ENCODE peak calls at places on chromosomes 1 and 21, in seven cellular contexts. C, Z, K, Y, A, U and T are unnamed samples.
A peak's percentile ranks its signal among the peaks of the same experiment; 100 is the strongest.

GRCh38 chr1:214452152-214452806 is 99.1 kb downstream of the PTPN14 start:
- DNase-seq in C (no peak), Z (no peak), K (no peak), Y (no peak), A (no peak), U (no peak), T (no peak)

GRCh38 chr1:204894606-204895005 is 23.9 kb downstream of the NFASC start:
- DNase-seq in C (no peak), Z (no peak), K (no peak), Y (no peak), A (no peak), U (no peak), T (no peak)

GRCh38 chr1:159929155-159930051 is 4.1 kb upstream of the TAGLN2 start:
- DNase-seq in C (peak; percentile 67), Z (no peak), K (peak; percentile 46), Y (no peak), A (no peak), U (no peak), T (no peak)

GRCh38 chr1:174005032-174005431 is 17.1 kb downstream of the RC3H1 start:
- DNase-seq in C (no peak), Z (no peak), K (no peak), Y (no peak), A (peak; percentile 80), U (peak; percentile 42), T (no peak)

GRCh38 chr1:220511183-220511582 is 16.8 kb upstream of the MARK1 start:
- DNase-seq in C (no peak), Z (no peak), K (no peak), Y (peak; percentile 87), A (no peak), U (no peak), T (no peak)

GRCh38 chr1:56171670-56172069 is 407.7 kb downstream of the PLPP3 start:
- DNase-seq in C (no peak), Z (no peak), K (no peak), Y (no peak), A (no peak), U (no peak), T (no peak)

GRCh38 chr1:192575499-192576189 is at the start of gene RGS1:
- DNase-seq in C (peak; percentile 51), Z (peak; percentile 70), K (no peak), Y (no peak), A (no peak), U (peak; percentile 80), T (peak; percentile 62)

GRCh38 chr1:209652873-209653401 is 712 bp upstream of the LAMB3 start:
- DNase-seq in C (peak; percentile 96), Z (peak; percentile 27), K (no peak), Y (peak; percentile 100), A (peak; percentile 75), U (no peak), T (no peak)

GRCh38 chr1:217343907-217344306 is 287.0 kb downstream of the GPATCH2 start:
- DNase-seq in C (peak; percentile 64), Z (no peak), K (no peak), Y (no peak), A (no peak), U (no peak), T (no peak)

GRCh38 chr1:29425656-29426055 is 189.3 kb downstream of the PTPRU start:
- DNase-seq in C (no peak), Z (no peak), K (no peak), Y (no peak), A (no peak), U (no peak), T (no peak)

GRCh38 chr21:42013338-42013737 is 3.2 kb upstream of the ZBTB21 start:
- DNase-seq in C (no peak), Z (no peak), K (no peak), Y (no peak), A (no peak), U (no peak), T (no peak)

GRCh38 chr1:23529146-23530088 is 1.6 kb downstream of the E2F2 start:
- DNase-seq in C (no peak), Z (no peak), K (no peak), Y (peak; percentile 27), A (no peak), U (no peak), T (no peak)

GRCh38 chr1:167136191-167136614 is 42.3 kb downstream of the STYXL2 start:
- DNase-seq in C (peak; percentile 78), Z (no peak), K (no peak), Y (peak; percentile 65), A (peak; percentile 19), U (no peak), T (no peak)

GRCh38 chr1:221327954-221328353 is 413.9 kb downstream of the DUSP10 start:
- DNase-seq in C (no peak), Z (no peak), K (no peak), Y (no peak), A (peak; percentile 3), U (no peak), T (no peak)

GRCh38 chr21:18275740-18276139 is 31.1 kb downstream of the CHODL start:
- DNase-seq in C (no peak), Z (no peak), K (no peak), Y (no peak), A (no peak), U (no peak), T (no peak)

GRCh38 chr1:185636848-185637247 is 97.3 kb upstream of the HMCN1 start:
- DNase-seq in C (no peak), Z (peak; percentile 72), K (no peak), Y (no peak), A (no peak), U (no peak), T (no peak)

GRCh38 chr1:160800645-160801408 is 4.9 kb downstream of the LY9 start:
- DNase-seq in C (no peak), Z (no peak), K (no peak), Y (no peak), A (no peak), U (no peak), T (no peak)

GRCh38 chr1:177646757-177647730 is 322.8 kb downstream of the SEC16B start:
- DNase-seq in C (no peak), Z (no peak), K (no peak), Y (no peak), A (no peak), U (no peak), T (no peak)

GRCh38 chr1:28926629-28927441 is 12.5 kb downstream of the EPB41 start:
- DNase-seq in C (no peak), Z (peak; percentile 86), K (no peak), Y (no peak), A (peak; percentile 23), U (peak; percentile 72), T (no peak)

GRCh38 chr1:94621392-94621791 is 79.8 kb upstream of the F3 start:
- DNase-seq in C (peak; percentile 81), Z (no peak), K (no peak), Y (peak; percentile 95), A (no peak), U (no peak), T (no peak)

GRCh38 chr1:70542856-70543255 is 131.8 kb downstream of the CTH start:
- DNase-seq in C (no peak), Z (no peak), K (no peak), Y (no peak), A (no peak), U (no peak), T (no peak)

GRCh38 chr1:9439074-9439761 is 100.0 kb upstream of the SLC25A33 start:
- DNase-seq in C (no peak), Z (peak; percentile 91), K (no peak), Y (no peak), A (peak; percentile 45), U (no peak), T (no peak)

GRCh38 chr1:101653482-101653946 is 343.2 kb downstream of the OLFM3 start:
- DNase-seq in C (no peak), Z (no peak), K (no peak), Y (peak; percentile 62), A (peak; percentile 18), U (no peak), T (no peak)
- TF ChIP-seq CTCF in C (no peak), Z (no peak), K (no peak), Y (peak; percentile 47), A (peak; percentile 65), U (no peak), T (no peak)

GRCh38 chr1:26529405-26529654 is 231 bp upstream of the RPS6KA1 start:
- DNase-seq in C (no peak), Z (no peak), K (no peak), Y (no peak), A (no peak), U (no peak), T (no peak)

GRCh38 chr1:26530898-26531598 is 1.5 kb downstream of the RPS6KA1 start:
- DNase-seq in C (peak; percentile 93), Z (peak; percentile 61), K (no peak), Y (peak; percentile 92), A (peak; percentile 47), U (no peak), T (no peak)

GRCh38 chr1:26531651-26532131 is 2.1 kb downstream of the RPS6KA1 start:
- DNase-seq in C (peak; percentile 88), Z (no peak), K (no peak), Y (no peak), A (no peak), U (no peak), T (no peak)

GRCh38 chr1:26530540-26530897 is 958 bp downstream of the RPS6KA1 start:
- DNase-seq in C (no peak), Z (no peak), K (no peak), Y (peak; percentile 7), A (no peak), U (no peak), T (no peak)

GRCh38 chr1:26529655-26530539 is at the start of gene RPS6KA1:
- DNase-seq in C (peak; percentile 83), Z (peak; percentile 45), K (peak; percentile 49), Y (peak; percentile 69), A (peak; percentile 41), U (peak; percentile 54), T (peak; percentile 63)
- TF ChIP-seq CTCF in C (no peak), Z (no peak), K (no peak), Y (no peak), A (no peak), U (no peak), T (no peak)

GRCh38 chr1:112744019-112744578 is 29.0 kb upstream of the PPM1J start:
- DNase-seq in C (peak; percentile 73), Z (no peak), K (peak; percentile 26), Y (no peak), A (peak; percentile 53), U (no peak), T (no peak)
- TF ChIP-seq CTCF in C (peak; percentile 21), Z (no peak), K (peak; percentile 37), Y (no peak), A (peak; percentile 73), U (no peak), T (no peak)

DNA sequence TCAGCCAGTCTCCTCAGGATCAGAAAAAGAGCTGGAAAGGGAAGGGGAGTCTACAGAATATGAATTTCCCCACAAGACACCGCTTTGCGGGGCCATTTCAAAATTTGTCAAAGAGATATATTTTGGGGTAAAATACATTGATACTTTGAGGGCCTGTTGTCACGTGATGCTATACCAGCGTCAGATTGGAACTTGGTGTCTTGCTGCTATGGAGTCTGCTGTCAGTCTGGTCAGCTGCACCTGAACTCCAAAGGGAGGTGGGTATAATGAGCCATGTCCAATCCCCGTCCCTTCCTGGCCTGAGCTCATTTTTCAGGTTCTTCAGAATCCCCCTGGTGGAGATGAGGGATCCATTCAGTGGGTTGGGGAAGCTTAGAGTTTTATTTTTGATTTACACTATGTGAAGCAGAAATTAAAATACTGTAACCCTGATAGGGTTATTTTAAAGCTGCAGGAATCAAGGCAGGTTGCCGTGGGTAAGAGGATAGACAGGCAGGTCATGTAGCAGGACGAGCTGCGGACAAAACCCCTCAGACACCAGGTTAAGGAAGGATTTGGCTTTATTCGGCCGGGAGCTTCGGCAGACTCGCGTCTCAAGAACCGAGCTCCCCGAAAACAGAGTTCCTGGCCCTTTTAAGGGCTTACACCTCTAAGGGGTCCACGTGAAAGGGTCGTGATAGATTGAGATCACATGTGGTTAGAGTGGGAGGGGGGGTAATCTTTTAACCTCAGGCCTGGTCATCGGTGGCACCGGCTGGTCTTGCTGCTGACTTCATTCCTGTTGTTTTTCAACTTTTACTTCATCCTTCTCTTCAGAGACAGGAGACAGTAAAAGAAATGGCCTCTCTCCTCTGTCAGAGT is 2.2 kb upstream of the POFUT2 start:
- DNase-seq in C (no peak), Z (no peak), K (no peak), Y (peak; percentile 30), A (no peak), U (peak; percentile 36), T (no peak)
- TF ChIP-seq CTCF in C (no peak), Z (no peak), K (no peak), Y (peak; percentile 52), A (peak; percentile 31), U (no peak), T (no peak)